ENCODE peak calls at places on chromosomes 13 and 19, in six cellular contexts. One of them, this sample, is unnamed.

GRCh38 chr19:40726279-40726678 is 9.4 kb downstream of the ITPKC start:
- DNase-seq in KBM-7: no peak
- DNase-seq in T-cell: no peak
- DNase-seq in head of caudate nucleus: no peak
- DNase-seq in glomerular endothelial cell: no peak
- DNase-seq in body of pancreas: no peak
- DNase-seq in this sample: no peak

GRCh38 chr19:4976412-4977298 is 7.7 kb downstream of the KDM4B start:
- DNase-seq in body of pancreas: peak
- DNase-seq in glomerular endothelial cell: no peak
- DNase-seq in T-cell: no peak
- DNase-seq in head of caudate nucleus: peak
- DNase-seq in KBM-7: peak
- DNase-seq in this sample: no peak

GRCh38 chr19:48969276-48970138 is 4.4 kb downstream of the FTL start:
- DNase-seq in body of pancreas: no peak
- DNase-seq in T-cell: no peak
- DNase-seq in head of caudate nucleus: no peak
- DNase-seq in KBM-7: no peak
- DNase-seq in glomerular endothelial cell: no peak
- DNase-seq in this sample: peak

GRCh38 chr19:10667867-10668266 is 13.7 kb downstream of the ILF3 start:
- DNase-seq in glomerular endothelial cell: no peak
- DNase-seq in body of pancreas: no peak
- DNase-seq in KBM-7: no peak
- DNase-seq in head of caudate nucleus: no peak
- DNase-seq in T-cell: no peak
- DNase-seq in this sample: no peak

GRCh38 chr13:66322193-66322592 is 907.9 kb downstream of the PCDH9 start:
- DNase-seq in head of caudate nucleus: no peak
- DNase-seq in body of pancreas: no peak
- DNase-seq in KBM-7: no peak
- DNase-seq in T-cell: no peak
- DNase-seq in glomerular endothelial cell: no peak
- DNase-seq in this sample: no peak

GRCh38 chr19:14337510-14337909 is 43.7 kb upstream of the ADGRE5 start:
- DNase-seq in glomerular endothelial cell: no peak
- DNase-seq in T-cell: no peak
- DNase-seq in head of caudate nucleus: no peak
- DNase-seq in KBM-7: peak
- DNase-seq in body of pancreas: no peak
- DNase-seq in this sample: peak

GRCh38 chr19:29519931-29520330 is 5.9 kb upstream of the VSTM2B start:
- DNase-seq in body of pancreas: no peak
- DNase-seq in KBM-7: no peak
- DNase-seq in head of caudate nucleus: no peak
- DNase-seq in glomerular endothelial cell: no peak
- DNase-seq in T-cell: no peak
- DNase-seq in this sample: no peak

GRCh38 chr13:42022796-42023493 is 25.5 kb upstream of the DGKH start:
- DNase-seq in head of caudate nucleus: no peak
- DNase-seq in glomerular endothelial cell: no peak
- DNase-seq in T-cell: no peak
- DNase-seq in KBM-7: no peak
- DNase-seq in body of pancreas: no peak
- DNase-seq in this sample: no peak

GRCh38 chr19:7914099-7914498 is 531 bp upstream of the TGFBR3L start:
- DNase-seq in body of pancreas: no peak
- DNase-seq in KBM-7: no peak
- DNase-seq in T-cell: no peak
- DNase-seq in head of caudate nucleus: no peak
- DNase-seq in glomerular endothelial cell: no peak
- DNase-seq in this sample: no peak

GRCh38 chr13:95615539-95615938 is 29.0 kb downstream of the DZIP1 start:
- DNase-seq in head of caudate nucleus: no peak
- DNase-seq in glomerular endothelial cell: no peak
- DNase-seq in T-cell: no peak
- DNase-seq in KBM-7: no peak
- DNase-seq in body of pancreas: peak
- DNase-seq in this sample: no peak

GRCh38 chr13:20351279-20352022 is 119.3 kb upstream of the GJB6 start:
- DNase-seq in body of pancreas: no peak
- DNase-seq in glomerular endothelial cell: no peak
- DNase-seq in head of caudate nucleus: no peak
- DNase-seq in KBM-7: peak
- DNase-seq in T-cell: no peak
- DNase-seq in this sample: no peak

GRCh38 chr19:35977446-35978222 is 17.4 kb upstream of the SDHAF1 start:
- DNase-seq in T-cell: no peak
- DNase-seq in body of pancreas: no peak
- DNase-seq in KBM-7: peak
- DNase-seq in head of caudate nucleus: no peak
- DNase-seq in glomerular endothelial cell: no peak
- DNase-seq in this sample: peak

GRCh38 chr13:101946411-101946810 is 455.4 kb downstream of the FGF14 start:
- DNase-seq in T-cell: no peak
- DNase-seq in body of pancreas: no peak
- DNase-seq in KBM-7: no peak
- DNase-seq in glomerular endothelial cell: no peak
- DNase-seq in head of caudate nucleus: no peak
- DNase-seq in this sample: no peak

GRCh38 chr13:90201198-90201597 is 1146.3 kb upstream of the MIR17HG start:
- DNase-seq in KBM-7: no peak
- DNase-seq in T-cell: no peak
- DNase-seq in body of pancreas: no peak
- DNase-seq in glomerular endothelial cell: no peak
- DNase-seq in head of caudate nucleus: no peak
- DNase-seq in this sample: no peak

GRCh38 chr19:16588089-16588823 is 16.0 kb upstream of the SLC35E1 start:
- DNase-seq in glomerular endothelial cell: no peak
- DNase-seq in T-cell: peak
- DNase-seq in head of caudate nucleus: no peak
- DNase-seq in body of pancreas: peak
- DNase-seq in KBM-7: peak
- DNase-seq in this sample: peak

GRCh38 chr13:113656831-113657671 is 947 bp downstream of the ATP4B start:
- DNase-seq in head of caudate nucleus: no peak
- DNase-seq in T-cell: no peak
- DNase-seq in glomerular endothelial cell: no peak
- DNase-seq in KBM-7: no peak
- DNase-seq in body of pancreas: peak
- DNase-seq in this sample: peak

GRCh38 chr13:49584771-49585182 is 581 bp downstream of the RCBTB1 start:
- DNase-seq in body of pancreas: no peak
- DNase-seq in T-cell: no peak
- DNase-seq in KBM-7: no peak
- DNase-seq in head of caudate nucleus: peak
- DNase-seq in glomerular endothelial cell: no peak
- DNase-seq in this sample: no peak

GRCh38 chr19:2249010-2249866 is at the start of gene AMH:
- DNase-seq in body of pancreas: no peak
- DNase-seq in KBM-7: no peak
- DNase-seq in head of caudate nucleus: no peak
- DNase-seq in glomerular endothelial cell: no peak
- DNase-seq in T-cell: no peak
- DNase-seq in this sample: no peak

GRCh38 chr13:49097374-49097773 is 121.7 kb downstream of the FNDC3A start:
- DNase-seq in KBM-7: no peak
- DNase-seq in body of pancreas: no peak
- DNase-seq in T-cell: no peak
- DNase-seq in head of caudate nucleus: no peak
- DNase-seq in glomerular endothelial cell: no peak
- DNase-seq in this sample: no peak

GRCh38 chr19:49061445-49061844 is 3.2 kb downstream of the NTF4 start:
- DNase-seq in glomerular endothelial cell: no peak
- DNase-seq in head of caudate nucleus: no peak
- DNase-seq in body of pancreas: no peak
- DNase-seq in T-cell: no peak
- DNase-seq in KBM-7: no peak
- DNase-seq in this sample: no peak

GRCh38 chr19:12075538-12076139 is 11.1 kb downstream of the ZNF844 start:
- DNase-seq in head of caudate nucleus: no peak
- DNase-seq in T-cell: no peak
- DNase-seq in glomerular endothelial cell: no peak
- DNase-seq in body of pancreas: no peak
- DNase-seq in KBM-7: no peak
- DNase-seq in this sample: no peak

GRCh38 chr13:110485604-110486003 is 75.9 kb downstream of the RAB20 start:
- DNase-seq in head of caudate nucleus: no peak
- DNase-seq in T-cell: no peak
- DNase-seq in KBM-7: no peak
- DNase-seq in glomerular endothelial cell: no peak
- DNase-seq in body of pancreas: no peak
- DNase-seq in this sample: peak

GRCh38 chr19:2487090-2487489 is 11.2 kb downstream of the GADD45B start:
- DNase-seq in KBM-7: no peak
- DNase-seq in glomerular endothelial cell: no peak
- DNase-seq in body of pancreas: no peak
- DNase-seq in head of caudate nucleus: no peak
- DNase-seq in T-cell: no peak
- DNase-seq in this sample: no peak

GRCh38 chr19:16373079-16373478 is 48.5 kb downstream of the KLF2 start:
- DNase-seq in T-cell: no peak
- DNase-seq in head of caudate nucleus: no peak
- DNase-seq in glomerular endothelial cell: no peak
- DNase-seq in body of pancreas: no peak
- DNase-seq in KBM-7: no peak
- DNase-seq in this sample: no peak

GRCh38 chr19:44891016-44891882 is at the start of gene TOMM40:
- DNase-seq in KBM-7: no peak
- DNase-seq in body of pancreas: peak
- DNase-seq in glomerular endothelial cell: peak
- DNase-seq in T-cell: no peak
- DNase-seq in head of caudate nucleus: no peak
- DNase-seq in this sample: peak

GRCh38 chr13:110023729-110024645 is 237.6 kb upstream of the IRS2 start:
- DNase-seq in T-cell: no peak
- DNase-seq in body of pancreas: peak
- DNase-seq in head of caudate nucleus: no peak
- DNase-seq in KBM-7: no peak
- DNase-seq in glomerular endothelial cell: no peak
- DNase-seq in this sample: peak

GRCh38 chr13:99717959-99718674 is 216.8 kb downstream of the TM9SF2 start:
- DNase-seq in glomerular endothelial cell: no peak
- DNase-seq in body of pancreas: no peak
- DNase-seq in KBM-7: no peak
- DNase-seq in head of caudate nucleus: no peak
- DNase-seq in T-cell: no peak
- DNase-seq in this sample: no peak

GRCh38 chr13:23443878-23444277 is 10.4 kb upstream of the SACS start:
- DNase-seq in body of pancreas: no peak
- DNase-seq in glomerular endothelial cell: no peak
- DNase-seq in head of caudate nucleus: no peak
- DNase-seq in KBM-7: no peak
- DNase-seq in T-cell: no peak
- DNase-seq in this sample: no peak

GRCh38 chr19:46081928-46082727 is 41.3 kb upstream of the IGFL4 start:
- DNase-seq in glomerular endothelial cell: no peak
- DNase-seq in T-cell: no peak
- DNase-seq in KBM-7: peak
- DNase-seq in head of caudate nucleus: peak
- DNase-seq in body of pancreas: peak
- DNase-seq in this sample: peak